ENCODE peak calls at places on chromosomes 1 and 21, in four cellular contexts. N is Peyer's patch, S is A549, I is tibial nerve. V is an unnamed sample.

GRCh38 chr1:23903754-23904153 is 9.4 kb downstream of the CNR2 start:
- DNase-seq in N (no peak), S (no peak), I (no peak), V (no peak)

GRCh38 chr1:107963009-107963408 is 2.0 kb downstream of the VAV3 start:
- DNase-seq in N (no peak), S (no peak), I (no peak), V (no peak)

GRCh38 chr1:41354956-41355355 is 6.3 kb upstream of the FOXO6 start:
- DNase-seq in N (no peak), S (no peak), I (no peak), V (peak)

GRCh38 chr1:5640845-5641244 is 351.4 kb downstream of the NPHP4 start:
- DNase-seq in N (no peak), S (no peak), I (no peak), V (no peak)

GRCh38 chr1:2466834-2467554 is 9.1 kb upstream of the PLCH2 start:
- DNase-seq in N (no peak), S (no peak), I (no peak), V (no peak)

GRCh38 chr21:42311816-42312625 is 3.2 kb downstream of the TFF3 start:
- DNase-seq in N (no peak), S (no peak), I (no peak), V (peak)

GRCh38 chr1:43822040-43822439 is 111.6 kb upstream of the ARTN start:
- DNase-seq in N (no peak), S (peak), I (no peak), V (no peak)

GRCh38 chr1:88528792-88529191 is 155.3 kb upstream of the PKN2 start:
- DNase-seq in N (no peak), S (no peak), I (no peak), V (no peak)

GRCh38 chr1:25360596-25361581 is 22.8 kb downstream of the TMEM50A start:
- DNase-seq in N (no peak), S (peak), I (no peak), V (no peak)

GRCh38 chr1:145977016-145977415 is 12.5 kb downstream of the POLR3GL start:
- DNase-seq in N (no peak), S (no peak), I (no peak), V (no peak)

GRCh38 chr21:33543505-33544129 is 779 bp downstream of the SON start:
- DNase-seq in N (peak), S (no peak), I (peak), V (peak)

GRCh38 chr1:93690341-93690740 is 8.7 kb upstream of the BCAR3 start:
- DNase-seq in N (no peak), S (no peak), I (no peak), V (no peak)

DNA sequence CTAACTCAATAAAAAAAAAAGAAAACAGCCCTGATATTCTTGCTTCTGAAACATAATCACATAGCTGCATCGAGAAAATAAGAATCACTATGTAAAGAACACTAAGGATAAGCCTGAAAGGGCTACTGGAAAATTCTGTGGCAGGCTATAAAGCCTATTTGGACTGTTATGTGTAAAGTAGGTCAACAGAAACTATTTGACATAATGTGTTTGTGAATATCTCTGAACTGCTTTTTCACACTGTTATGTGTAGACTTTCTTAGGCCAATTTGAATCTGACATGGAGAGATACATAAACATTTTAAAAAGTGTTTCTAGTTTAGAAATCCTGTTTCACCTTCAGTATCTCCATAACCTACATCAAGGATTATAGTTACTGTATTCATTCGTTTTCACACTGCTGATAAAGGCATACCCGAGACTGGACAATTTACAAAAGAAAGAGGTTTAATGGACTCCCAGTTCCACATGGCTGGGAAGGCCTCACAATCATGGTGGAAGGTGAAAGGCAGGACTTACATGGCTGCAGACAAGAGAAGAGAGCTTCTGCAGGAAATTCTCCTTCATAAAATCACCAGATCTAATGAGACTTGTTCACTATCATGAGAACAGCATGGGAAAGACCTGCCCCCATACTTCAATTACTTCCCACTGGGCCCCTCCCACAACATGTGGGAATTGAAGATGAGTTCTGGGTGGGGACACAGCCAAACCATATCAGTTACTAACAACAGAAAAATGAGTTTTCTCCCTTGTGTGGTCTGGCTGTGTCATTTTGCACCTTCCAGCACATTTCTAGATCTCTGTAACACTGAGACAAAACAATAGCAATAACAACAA is 741.6 kb downstream of the KCNT2 start:
- DNase-seq in N (no peak), S (no peak), I (no peak), V (no peak)
- TF ChIP-seq POLR2A in N (no peak), S (no peak), I (no peak), V (no peak)

GRCh38 chr1:166116026-166116425 is 50.8 kb downstream of the FAM78B start:
- DNase-seq in N (no peak), S (no peak), I (no peak), V (no peak)

GRCh38 chr1:166113031-166113430 is 53.8 kb downstream of the FAM78B start:
- DNase-seq in N (no peak), S (no peak), I (no peak), V (no peak)

GRCh38 chr1:166111430-166111829 is 55.4 kb downstream of the FAM78B start:
- DNase-seq in N (no peak), S (no peak), I (no peak), V (no peak)

GRCh38 chr1:166113630-166114029 is 53.2 kb downstream of the FAM78B start:
- DNase-seq in N (no peak), S (no peak), I (no peak), V (no peak)

DNA sequence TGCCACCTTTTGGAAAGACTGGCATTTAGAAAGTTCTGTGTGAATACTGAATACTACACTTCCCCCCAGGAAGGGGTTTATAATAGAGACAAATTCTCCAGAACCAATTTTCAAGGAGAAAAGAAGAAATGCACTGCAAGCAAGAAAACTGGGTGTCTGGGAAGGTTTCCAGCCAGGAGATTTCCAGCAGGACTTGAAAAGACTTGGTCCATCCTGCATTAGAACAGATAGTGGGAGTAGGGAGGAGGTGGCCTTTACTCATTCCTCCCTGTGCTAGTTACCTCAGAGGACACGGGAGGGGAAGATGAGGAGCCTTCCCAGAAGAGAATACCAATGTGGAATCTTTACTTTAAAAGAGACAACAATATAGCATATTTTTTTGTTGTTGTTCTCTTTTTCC is 52.4 kb downstream of the FAM78B start:
- DNase-seq in N (no peak), S (no peak), I (no peak), V (no peak)
- TF ChIP-seq POLR2A in N (no peak), S (no peak), I (no peak), V (no peak)

GRCh38 chr1:117054068-117054467 is 6.1 kb upstream of the TTF2 start:
- DNase-seq in N (no peak), S (no peak), I (no peak), V (no peak)

GRCh38 chr1:117047271-117047670 is 12.9 kb upstream of the TTF2 start:
- DNase-seq in N (no peak), S (no peak), I (no peak), V (no peak)

GRCh38 chr1:117049857-117050256 is 10.3 kb upstream of the TTF2 start:
- DNase-seq in N (peak), S (no peak), I (no peak), V (no peak)

GRCh38 chr1:117048431-117049133 is 11.5 kb upstream of the TTF2 start:
- DNase-seq in N (no peak), S (no peak), I (no peak), V (peak)

GRCh38 chr1:117051224-117052064 is 8.7 kb upstream of the TTF2 start:
- DNase-seq in N (peak), S (no peak), I (no peak), V (peak)
- TF ChIP-seq POLR2A in N (no peak), S (no peak), I (no peak), V (no peak)

DNA sequence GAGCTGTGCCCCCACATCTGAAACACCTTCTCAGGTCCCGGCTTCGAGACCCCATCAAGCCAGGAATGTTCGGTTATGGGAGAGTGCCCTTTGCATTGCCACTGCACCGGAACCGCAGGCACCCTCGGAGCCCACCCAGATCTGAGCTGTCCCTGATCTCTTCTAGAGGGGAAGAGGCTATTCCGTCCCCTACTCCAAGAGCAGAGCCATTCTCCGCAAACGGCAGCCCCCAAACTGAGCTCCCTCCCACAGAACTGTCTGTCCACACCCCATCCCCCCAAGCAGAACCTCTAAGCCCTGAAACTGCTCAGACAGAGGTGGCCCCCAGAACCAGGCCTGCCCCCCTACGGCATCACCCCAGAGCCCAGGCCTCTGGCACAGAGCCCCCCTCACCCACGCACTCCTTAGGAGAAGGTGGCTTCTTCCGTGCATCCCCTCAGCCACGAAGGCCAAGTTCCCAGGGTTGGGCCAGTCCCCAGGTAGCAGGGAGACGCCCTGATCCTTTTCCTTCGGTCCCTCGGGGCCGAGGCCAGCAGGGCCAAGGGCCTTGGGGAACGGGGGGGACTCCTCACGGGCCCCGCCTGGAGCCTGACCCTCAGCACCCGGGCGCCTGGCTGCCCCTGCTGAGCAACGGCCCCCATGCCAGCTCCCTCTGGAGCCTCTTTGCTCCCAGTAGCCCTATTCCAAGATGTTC is 4.3 kb downstream of the ADAMTSL4 start:
- DNase-seq in N (no peak), S (no peak), I (no peak), V (peak)
- TF ChIP-seq POLR2A in N (no peak), S (no peak), I (no peak), V (no peak)

DNA sequence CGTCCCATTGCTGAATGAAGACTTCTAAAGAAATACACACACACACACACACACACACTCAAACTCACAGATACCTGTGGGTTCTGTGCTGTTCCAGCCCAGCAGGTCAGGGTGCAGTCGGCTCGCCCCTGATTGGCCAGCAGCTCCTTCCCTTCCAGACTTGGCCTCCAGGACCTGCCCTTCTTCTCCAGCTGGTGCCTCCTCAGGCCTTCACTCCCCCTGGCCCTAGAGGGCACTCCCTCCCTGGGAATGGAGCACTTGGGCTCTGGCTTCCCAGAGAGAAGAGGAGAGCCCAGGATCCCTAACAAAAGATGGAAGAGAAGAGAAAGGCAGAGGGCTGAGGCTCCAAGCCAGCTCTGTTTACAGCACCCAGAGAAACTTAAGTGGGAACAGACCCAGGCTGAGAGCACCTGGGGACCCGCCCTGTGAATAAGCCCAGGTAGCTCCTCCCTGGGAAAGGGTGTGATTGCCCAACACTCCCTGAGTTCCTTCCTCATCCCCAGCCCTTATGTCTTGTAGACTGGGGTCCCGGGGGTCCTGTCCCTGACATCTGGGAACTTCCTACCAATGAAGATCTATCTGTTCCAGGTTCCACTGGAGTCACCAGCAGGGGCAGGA is at the start of gene PGLYRP3:
- DNase-seq in N (no peak), S (peak), I (no peak), V (no peak)
- TF ChIP-seq POLR2A in N (no peak), S (no peak), I (no peak), V (no peak)

V was measured in spleen.